ENCODE peak calls at places on chromosomes 5 and 9, in eight cellular contexts. H is A549, F is GM12865, K is heart left ventricle, Y is HCT116, C is epithelial cell of esophagus, U is pancreas, E is stomach. D is an unnamed sample.

GRCh38 chr5:153676821-153677220 is 186.4 kb downstream of the GRIA1 start:
- DNase-seq in K (no peak), Y (no peak), E (no peak), C (no peak), U (no peak), H (no peak), F (no peak), D (no peak)

GRCh38 chr9:15243086-15243485 is 63.9 kb downstream of the TTC39B start:
- DNase-seq in Y (no peak), K (no peak), E (no peak), C (peak), H (no peak), U (no peak), F (no peak), D (no peak)

GRCh38 chr5:179870403-179870903 is 11.8 kb upstream of the MRNIP start:
- DNase-seq in Y (no peak), F (peak), E (peak), K (no peak), U (peak), C (peak), H (peak), D (peak)

GRCh38 chr5:154285661-154286408 is 95.3 kb downstream of the GALNT10 start:
- DNase-seq in E (no peak), U (no peak), K (no peak), Y (no peak), H (peak), F (no peak), C (peak), D (no peak)

GRCh38 chr5:172881691-172882370 is 47.8 kb downstream of the ERGIC1 start:
- DNase-seq in U (no peak), E (peak), K (no peak), Y (peak), C (no peak), H (no peak), F (peak), D (no peak)

GRCh38 chr9:86500667-86501435 is 146.6 kb upstream of the TUT7 start:
- DNase-seq in K (no peak), Y (no peak), H (peak), U (no peak), F (no peak), C (peak), E (no peak), D (no peak)

GRCh38 chr5:57497733-57498132 is 15.1 kb upstream of the ACTBL2 start:
- DNase-seq in C (no peak), K (no peak), F (no peak), E (no peak), H (no peak), U (no peak), Y (no peak), D (no peak)

GRCh38 chr9:94165592-94166236 is 81.5 kb downstream of the PTPDC1 start:
- DNase-seq in F (peak), H (peak), K (peak), E (peak), U (peak), Y (peak), C (peak), D (peak)

GRCh38 chr5:128791312-128791711 is 174.0 kb upstream of the SLC27A6 start:
- DNase-seq in Y (no peak), C (no peak), E (no peak), H (no peak), K (no peak), U (no peak), F (peak), D (no peak)

GRCh38 chr5:76527685-76528161 is 95.5 kb downstream of the F2RL2 start:
- DNase-seq in F (no peak), Y (no peak), H (no peak), U (no peak), K (no peak), E (no peak), C (peak), D (no peak)

GRCh38 chr5:143154495-143155375 is 248.8 kb downstream of the NR3C1 start:
- DNase-seq in H (no peak), F (no peak), K (no peak), E (no peak), U (no peak), C (peak), Y (no peak), D (no peak)

GRCh38 chr9:137811283-137811870 is 66.2 kb upstream of the CACNA1B start:
- DNase-seq in U (no peak), K (no peak), F (no peak), E (no peak), H (no peak), Y (no peak), C (no peak), D (no peak)

GRCh38 chr5:170226661-170227060 is 6.1 kb upstream of the C5orf58 start:
- DNase-seq in C (no peak), Y (no peak), F (no peak), E (no peak), H (no peak), U (no peak), K (no peak), D (peak)

GRCh38 chr5:148998174-148998797 is 64.6 kb downstream of the SH3TC2 start:
- DNase-seq in F (peak), Y (peak), H (peak), C (peak), E (no peak), K (no peak), U (peak), D (no peak)

GRCh38 chr9:569276-569675 is 272.2 kb upstream of the DMRT1 start:
- DNase-seq in Y (no peak), U (no peak), E (no peak), H (no peak), K (no peak), F (no peak), C (no peak), D (no peak)

GRCh38 chr9:1429328-1429727 is 379.2 kb downstream of the DMRT2 start:
- DNase-seq in E (no peak), F (peak), Y (no peak), C (peak), U (peak), K (no peak), H (peak), D (no peak)

GRCh38 chr9:77194423-77194822 is 17.1 kb downstream of the VPS13A start:
- DNase-seq in Y (no peak), H (no peak), E (no peak), U (no peak), K (no peak), C (no peak), F (no peak), D (no peak)

GRCh38 chr9:133954862-133955529 is 37.1 kb downstream of the VAV2 start:
- DNase-seq in H (no peak), K (peak), E (no peak), C (no peak), Y (no peak), U (no peak), F (peak), D (no peak)

GRCh38 chr5:83471405-83472212 is at the start of gene VCAN:
- DNase-seq in C (peak), U (no peak), E (no peak), K (peak), F (peak), H (peak), Y (peak), D (peak)

GRCh38 chr5:91139572-91140200 is 243.4 kb downstream of the ARRDC3 start:
- DNase-seq in H (no peak), Y (no peak), F (no peak), K (no peak), U (no peak), E (no peak), C (no peak), D (no peak)

GRCh38 chr5:89179761-89180160 is 296.8 kb upstream of the MEF2C start:
- DNase-seq in U (no peak), E (no peak), K (no peak), C (no peak), F (no peak), Y (no peak), H (no peak), D (no peak)

GRCh38 chr5:142826741-142827492 is 56.7 kb downstream of the ARHGAP26 start:
- DNase-seq in C (peak), U (no peak), H (peak), E (peak), Y (peak), F (peak), K (no peak), D (no peak)

GRCh38 chr5:64811050-64811640 is 42.4 kb downstream of the CWC27 start:
- DNase-seq in Y (peak), E (no peak), H (peak), F (peak), K (no peak), C (peak), U (no peak), D (no peak)

GRCh38 chr5:137921931-137922330 is 32.7 kb downstream of the PKD2L2 start:
- DNase-seq in E (no peak), K (no peak), Y (no peak), U (no peak), C (peak), H (no peak), F (no peak), D (no peak)

GRCh38 chr5:1359031-1359645 is 14.2 kb upstream of the CLPTM1L start:
- DNase-seq in U (no peak), Y (no peak), F (no peak), K (no peak), H (no peak), E (no peak), C (no peak), D (no peak)

GRCh38 chr5:143315929-143316328 is 87.6 kb downstream of the NR3C1 start:
- DNase-seq in H (no peak), K (no peak), U (no peak), F (peak), E (no peak), C (no peak), Y (no peak), D (no peak)

GRCh38 chr5:51559390-51559789 is 176.1 kb downstream of the ISL1 start:
- DNase-seq in C (no peak), H (no peak), U (no peak), Y (no peak), K (no peak), E (no peak), F (no peak), D (no peak)

GRCh38 chr5:81638471-81638870 is 112.4 kb downstream of the SSBP2 start:
- DNase-seq in H (no peak), U (no peak), F (no peak), C (no peak), E (no peak), Y (no peak), K (no peak), D (no peak)

GRCh38 chr9:110880123-110880522 is 158.1 kb downstream of the LPAR1 start:
- DNase-seq in E (no peak), Y (no peak), C (no peak), F (no peak), U (no peak), K (no peak), H (no peak), D (no peak)

GRCh38 chr9:98187926-98188325 is 4.5 kb downstream of the CORO2A start:
- DNase-seq in F (no peak), Y (no peak), K (no peak), E (no peak), C (peak), H (no peak), U (no peak), D (no peak)

GRCh38 chr5:113612060-113612496 is 98.6 kb downstream of the YTHDC2 start:
- DNase-seq in F (peak), E (no peak), H (peak), Y (peak), U (no peak), K (no peak), C (peak), D (no peak)

DNA sequence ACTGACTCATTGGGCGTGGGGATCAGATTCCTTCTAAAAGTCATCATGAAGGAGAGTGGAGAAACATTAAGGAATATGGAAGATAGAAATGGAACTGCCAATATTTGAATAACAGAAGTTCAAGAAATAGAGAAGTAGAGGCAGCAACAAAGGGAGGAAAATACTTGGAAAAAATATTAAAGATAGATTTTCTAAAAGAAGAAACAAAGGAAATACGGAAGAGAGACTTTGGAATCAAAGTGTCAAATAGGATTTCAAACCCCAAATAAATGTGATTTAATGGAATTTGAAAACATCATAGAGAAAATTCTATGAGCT is 605.1 kb upstream of the KLF4 start:
- DNase-seq in H (no peak), Y (no peak), K (no peak), U (no peak), C (peak), E (no peak), F (no peak), D (no peak)
- H3K4me3 ChIP-seq in H (no peak), Y (peak), K (no peak), U (no peak), C (no peak), E (no peak), F (no peak), D (no peak)

DNA sequence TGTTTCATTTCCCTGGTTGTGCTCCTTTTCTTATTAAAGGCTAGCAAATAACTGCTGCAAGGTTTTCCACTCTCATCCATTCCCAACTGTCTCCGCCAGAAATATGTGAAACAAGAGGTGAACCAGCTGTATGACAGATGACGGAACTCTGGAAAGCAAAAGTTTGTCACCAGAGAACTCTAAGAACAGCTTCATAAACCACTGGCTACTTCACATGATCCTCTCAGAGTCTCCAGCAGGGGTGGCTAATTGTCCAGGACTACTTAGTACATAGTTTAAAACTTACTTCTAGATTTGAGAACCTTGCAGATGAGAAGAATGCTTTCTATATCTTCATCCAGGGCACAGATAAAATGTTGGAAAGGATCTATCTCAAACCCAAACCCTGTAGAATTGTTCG is 195.8 kb upstream of the RAD23B start:
- DNase-seq in C (no peak), F (no peak), E (no peak), Y (no peak), H (no peak), K (no peak), U (no peak), D (no peak)
- TF ChIP-seq CTCF in C (peak), F (no peak), E (no peak), Y (peak), H (no peak), K (peak), U (no peak), D (no peak)

DNA sequence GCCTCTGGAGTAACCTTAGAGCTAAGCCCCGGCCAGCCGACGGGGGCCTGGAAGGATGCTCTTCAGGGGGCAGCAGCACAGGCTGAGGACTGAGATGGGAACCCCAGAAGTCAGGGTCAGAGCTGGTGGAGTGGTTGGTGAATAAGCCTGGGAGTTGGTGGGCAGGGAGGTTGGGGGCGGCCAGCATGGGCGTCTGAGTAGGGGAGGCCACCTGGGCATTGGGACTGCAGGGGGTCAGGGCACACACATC is 14.4 kb downstream of the NINJ1 start:
- DNase-seq in H (no peak), E (no peak), U (no peak), F (no peak), C (no peak), K (no peak), Y (no peak), D (no peak)
- H3K4me3 ChIP-seq in H (no peak), E (no peak), U (no peak), F (no peak), C (no peak), K (no peak), Y (no peak), D (no peak)

GRCh38 chr9:24614070-24614469 is 68.4 kb upstream of the IZUMO3 start:
- DNase-seq in E (no peak), U (no peak), C (peak), H (no peak), F (no peak), K (no peak), Y (no peak), D (no peak)
- TF ChIP-seq CTCF in E (no peak), U (no peak), C (peak), H (no peak), F (no peak), K (no peak), Y (no peak), D (no peak)

DNA sequence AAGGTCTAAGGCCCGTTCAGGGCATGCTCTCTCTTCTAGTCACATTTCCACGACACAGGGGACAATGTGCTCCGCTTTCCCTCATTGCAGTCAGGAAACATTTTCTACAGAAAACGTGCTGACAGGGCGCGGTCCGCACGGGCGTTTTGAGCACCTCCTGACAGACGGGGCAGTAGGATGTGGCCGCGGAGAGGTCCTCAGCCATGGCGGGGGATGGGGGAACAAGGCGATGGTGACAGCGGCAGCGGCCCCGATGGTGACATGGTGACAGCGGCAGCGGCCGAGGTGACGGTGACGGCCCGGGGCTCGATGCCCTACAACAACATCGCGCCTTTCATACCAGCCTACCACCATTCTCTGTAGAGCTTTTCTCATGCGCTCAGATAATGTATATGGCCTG is 4.1 kb downstream of the PLPP1 start:
- DNase-seq in Y (no peak), H (no peak), F (no peak), K (no peak), U (no peak), C (no peak), E (no peak), D (no peak)
- H3K4me3 ChIP-seq in Y (no peak), H (no peak), F (no peak), K (peak), U (no peak), C (no peak), E (peak), D (no peak)

GRCh38 chr5:112529525-112529924 is 110.4 kb upstream of the EPB41L4A start:
- DNase-seq in Y (peak), H (peak), C (peak), E (no peak), F (peak), U (no peak), K (no peak), D (no peak)
- TF ChIP-seq CTCF in Y (peak), H (peak), C (peak), E (no peak), F (peak), U (no peak), K (peak), D (no peak)

GRCh38 chr9:8857330-8858249 is 1058.0 kb upstream of the DMAC1 start:
- DNase-seq in E (peak), U (no peak), Y (no peak), K (peak), C (peak), F (no peak), H (no peak), D (peak)
- H3K4me3 ChIP-seq in E (peak), U (peak), Y (no peak), K (peak), C (peak), F (no peak), H (peak), D (peak)

GRCh38 chr9:89814340-89815040 is 209.7 kb downstream of the GADD45G start:
- DNase-seq in C (no peak), E (no peak), F (peak), U (no peak), Y (no peak), K (no peak), H (no peak), D (no peak)
- TF ChIP-seq CTCF in C (no peak), E (no peak), F (no peak), U (no peak), Y (no peak), K (no peak), H (no peak), D (no peak)

DNA sequence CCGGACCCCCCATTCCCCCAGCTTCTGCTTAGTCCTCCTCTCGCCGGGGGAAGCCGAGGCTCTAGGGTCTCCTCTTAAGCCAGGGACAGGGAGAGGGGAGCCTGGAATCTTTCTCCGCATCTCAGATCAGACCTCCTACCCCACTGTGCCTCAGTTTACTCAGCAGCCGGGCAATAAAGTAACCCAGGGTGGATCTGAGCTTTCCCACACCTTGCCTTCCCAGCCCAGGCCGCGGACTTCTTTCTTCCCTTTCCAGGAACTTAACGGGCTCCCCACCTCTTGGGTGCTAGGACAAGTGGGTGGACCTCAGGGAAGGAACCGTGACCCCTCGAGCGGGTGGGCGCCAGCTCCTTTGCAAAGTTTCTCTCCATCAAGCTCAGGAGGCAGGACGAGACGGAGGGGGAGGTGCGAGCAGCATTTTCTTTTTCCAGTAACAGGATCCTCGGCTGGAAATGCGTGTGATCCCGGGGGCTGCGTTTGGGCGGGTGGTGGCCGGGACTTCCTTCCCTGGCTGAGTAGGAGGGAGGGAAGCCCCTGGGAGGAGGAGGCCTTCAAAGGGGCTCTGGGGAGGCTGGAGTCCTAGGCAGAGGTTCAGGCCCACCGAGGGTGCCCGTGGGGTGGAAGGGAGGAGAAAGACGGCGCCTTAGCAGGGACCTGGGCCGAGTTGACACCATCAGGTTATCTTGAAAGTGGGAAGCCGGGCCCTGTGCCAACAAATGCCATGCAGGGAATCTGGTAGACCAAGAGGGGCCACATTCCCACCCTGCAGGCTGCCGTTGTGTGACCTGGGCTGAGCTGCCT is 803 bp downstream of the DAB2IP start:
- DNase-seq in E (peak), U (no peak), Y (no peak), F (no peak), K (no peak), C (no peak), H (no peak), D (peak)
- H3K4me3 ChIP-seq in E (peak), U (peak), Y (peak), F (no peak), K (peak), C (peak), H (peak), D (peak)

GRCh38 chr5:41519801-41520200 is 9.4 kb upstream of the PLCXD3 start:
- DNase-seq in K (no peak), E (no peak), C (peak), Y (no peak), F (no peak), H (peak), U (no peak), D (no peak)

GRCh38 chr5:41527201-41527779 is 16.9 kb upstream of the PLCXD3 start:
- DNase-seq in K (no peak), F (no peak), C (peak), E (no peak), Y (peak), H (peak), U (no peak), D (no peak)

GRCh38 chr5:41522193-41522786 is 11.9 kb upstream of the PLCXD3 start:
- DNase-seq in U (no peak), K (no peak), H (no peak), C (no peak), Y (no peak), E (no peak), F (no peak), D (no peak)

GRCh38 chr5:41526699-41527098 is 16.3 kb upstream of the PLCXD3 start:
- DNase-seq in H (no peak), E (no peak), K (no peak), U (no peak), C (no peak), Y (no peak), F (no peak), D (no peak)

GRCh38 chr5:41524174-41524573 is 13.8 kb upstream of the PLCXD3 start:
- DNase-seq in Y (no peak), U (no peak), C (peak), H (peak), F (peak), K (no peak), E (no peak), D (no peak)
- TF ChIP-seq CTCF in Y (peak), U (no peak), C (peak), H (peak), F (peak), K (peak), E (no peak), D (no peak)